ENCODE peak calls at places on chromosomes 7 and 10, in seven cellular contexts. One of them, this sample, is unnamed.

GRCh38 chr7:74061840-74062539 is 21.6 kb upstream of the LIMK1 start:
- DNase-seq in tibial nerve: peak
- DNase-seq in Ammon's horn: peak
- DNase-seq in stimulated activated CD8-positive, alpha-beta memory T cell treated with anti-CD3 and anti-CD28 coated beads, Interleukin-15, amount 100 ng/mL, for 24 hours: peak
- DNase-seq in dorsolateral prefrontal cortex: peak
- DNase-seq in endothelial cell: no peak
- DNase-seq in GM20000: peak
- DNase-seq in this sample: no peak

GRCh38 chr10:105763611-105764010 is 1122.5 kb downstream of the SORCS3 start:
- DNase-seq in endothelial cell: no peak
- DNase-seq in Ammon's horn: no peak
- DNase-seq in dorsolateral prefrontal cortex: no peak
- DNase-seq in stimulated activated CD8-positive, alpha-beta memory T cell treated with anti-CD3 and anti-CD28 coated beads, Interleukin-15, amount 100 ng/mL, for 24 hours: no peak
- DNase-seq in tibial nerve: no peak
- DNase-seq in GM20000: no peak
- DNase-seq in this sample: no peak

GRCh38 chr7:157657741-157658740 is 321.2 kb downstream of the DNAJB6 start:
- DNase-seq in Ammon's horn: no peak
- DNase-seq in GM20000: no peak
- DNase-seq in tibial nerve: no peak
- DNase-seq in dorsolateral prefrontal cortex: no peak
- DNase-seq in endothelial cell: no peak
- DNase-seq in stimulated activated CD8-positive, alpha-beta memory T cell treated with anti-CD3 and anti-CD28 coated beads, Interleukin-15, amount 100 ng/mL, for 24 hours: no peak
- DNase-seq in this sample: no peak

GRCh38 chr7:1964913-1965578 is 267.7 kb downstream of the MAD1L1 start:
- DNase-seq in dorsolateral prefrontal cortex: peak
- DNase-seq in Ammon's horn: no peak
- DNase-seq in tibial nerve: no peak
- DNase-seq in GM20000: no peak
- DNase-seq in endothelial cell: no peak
- DNase-seq in stimulated activated CD8-positive, alpha-beta memory T cell treated with anti-CD3 and anti-CD28 coated beads, Interleukin-15, amount 100 ng/mL, for 24 hours: no peak
- DNase-seq in this sample: peak

GRCh38 chr7:3482147-3482921 is 181.3 kb downstream of the SDK1 start:
- DNase-seq in stimulated activated CD8-positive, alpha-beta memory T cell treated with anti-CD3 and anti-CD28 coated beads, Interleukin-15, amount 100 ng/mL, for 24 hours: no peak
- DNase-seq in endothelial cell: peak
- DNase-seq in tibial nerve: no peak
- DNase-seq in dorsolateral prefrontal cortex: no peak
- DNase-seq in GM20000: no peak
- DNase-seq in Ammon's horn: no peak
- DNase-seq in this sample: peak

GRCh38 chr10:124162774-124163354 is 69.5 kb upstream of the CHST15 start:
- DNase-seq in GM20000: no peak
- DNase-seq in dorsolateral prefrontal cortex: no peak
- DNase-seq in stimulated activated CD8-positive, alpha-beta memory T cell treated with anti-CD3 and anti-CD28 coated beads, Interleukin-15, amount 100 ng/mL, for 24 hours: no peak
- DNase-seq in Ammon's horn: no peak
- DNase-seq in tibial nerve: no peak
- DNase-seq in endothelial cell: no peak
- DNase-seq in this sample: no peak

GRCh38 chr10:71766717-71767419 is 6.5 kb downstream of the VSIR start:
- DNase-seq in endothelial cell: no peak
- DNase-seq in tibial nerve: peak
- DNase-seq in Ammon's horn: no peak
- DNase-seq in stimulated activated CD8-positive, alpha-beta memory T cell treated with anti-CD3 and anti-CD28 coated beads, Interleukin-15, amount 100 ng/mL, for 24 hours: no peak
- DNase-seq in GM20000: peak
- DNase-seq in dorsolateral prefrontal cortex: no peak
- DNase-seq in this sample: no peak

GRCh38 chr7:102251531-102252372 is 34.9 kb upstream of the SH2B2 start:
- DNase-seq in GM20000: no peak
- DNase-seq in Ammon's horn: no peak
- DNase-seq in stimulated activated CD8-positive, alpha-beta memory T cell treated with anti-CD3 and anti-CD28 coated beads, Interleukin-15, amount 100 ng/mL, for 24 hours: no peak
- DNase-seq in dorsolateral prefrontal cortex: no peak
- DNase-seq in endothelial cell: no peak
- DNase-seq in tibial nerve: no peak
- DNase-seq in this sample: no peak